ENCODE peak calls at places on chromosome 11, in six cellular contexts. L, I, G, Z, N and B are unnamed samples.

GRCh38 chr11:14679662-14680061 is 36.1 kb downstream of the PDE3B start:
- DNase-seq in Z (no peak), N (no peak), I (no peak), L (no peak), G (no peak), B (no peak)

GRCh38 chr11:134939905-134940304 is 527.9 kb upstream of the B3GAT1 start:
- DNase-seq in Z (no peak), G (no peak), L (no peak), N (no peak), I (no peak), B (no peak)

GRCh38 chr11:21411114-21411513 is 741.7 kb downstream of the NELL1 start:
- DNase-seq in G (no peak), Z (no peak), L (no peak), N (no peak), I (no peak), B (no peak)

GRCh38 chr11:129849447-129850130 is 33.9 kb downstream of the TMEM45B start:
- DNase-seq in I (no peak), L (no peak), G (no peak), Z (no peak), N (no peak), B (no peak)

GRCh38 chr11:127521413-127521812 is 520.8 kb upstream of the KIRREL3 start:
- DNase-seq in Z (no peak), N (no peak), I (peak), L (no peak), G (no peak), B (no peak)

GRCh38 chr11:2914475-2915195 is 14.6 kb downstream of the PHLDA2 start:
- DNase-seq in G (no peak), N (peak), L (peak), I (no peak), Z (no peak), B (no peak)

GRCh38 chr11:28697920-28698827 is 590.0 kb downstream of the METTL15 start:
- DNase-seq in N (no peak), G (peak), I (peak), L (peak), Z (no peak), B (peak)

GRCh38 chr11:124415356-124415923 is 9.2 kb downstream of the OR8B4 start:
- DNase-seq in I (peak), G (no peak), Z (no peak), N (no peak), L (no peak), B (peak)

GRCh38 chr11:70073881-70074371 is 4.2 kb upstream of the ANO1 start:
- DNase-seq in N (no peak), L (no peak), Z (no peak), G (peak), I (no peak), B (peak)

GRCh38 chr11:66559862-66560676 is 8.3 kb downstream of the CTSF start:
- DNase-seq in Z (no peak), N (no peak), G (no peak), I (no peak), L (no peak), B (no peak)

GRCh38 chr11:15800121-15800800 is 556.1 kb downstream of the SOX6 start:
- DNase-seq in I (peak), G (no peak), N (no peak), L (peak), Z (no peak), B (peak)

GRCh38 chr11:79485694-79486093 is 44.9 kb upstream of the TENM4 start:
- DNase-seq in G (no peak), L (no peak), I (no peak), N (no peak), Z (no peak), B (no peak)

GRCh38 chr11:3154001-3154599 is 11.0 kb downstream of the OSBPL5 start:
- DNase-seq in Z (no peak), I (no peak), G (peak), L (no peak), N (peak), B (peak)

GRCh38 chr11:72418834-72419560 is 15.3 kb downstream of the CLPB start:
- DNase-seq in N (no peak), L (no peak), G (no peak), I (no peak), Z (no peak), B (no peak)

GRCh38 chr11:12677131-12677530 is 2.9 kb downstream of the TEAD1 start:
- DNase-seq in I (no peak), Z (no peak), G (no peak), N (no peak), L (no peak), B (peak)

GRCh38 chr11:126482586-126483108 is 127.2 kb downstream of the ST3GAL4 start:
- DNase-seq in G (peak), Z (no peak), N (peak), L (no peak), I (no peak), B (peak)

GRCh38 chr11:126481303-126481680 is 125.8 kb downstream of the ST3GAL4 start:
- DNase-seq in G (peak), Z (no peak), L (no peak), N (no peak), I (no peak), B (no peak)

GRCh38 chr11:126479178-126479930 is 123.9 kb downstream of the ST3GAL4 start:
- DNase-seq in N (peak), G (peak), I (no peak), L (no peak), Z (no peak), B (no peak)

GRCh38 chr11:126480015-126480409 is 124.5 kb downstream of the ST3GAL4 start:
- DNase-seq in I (no peak), Z (no peak), N (no peak), L (no peak), G (no peak), B (no peak)

DNA sequence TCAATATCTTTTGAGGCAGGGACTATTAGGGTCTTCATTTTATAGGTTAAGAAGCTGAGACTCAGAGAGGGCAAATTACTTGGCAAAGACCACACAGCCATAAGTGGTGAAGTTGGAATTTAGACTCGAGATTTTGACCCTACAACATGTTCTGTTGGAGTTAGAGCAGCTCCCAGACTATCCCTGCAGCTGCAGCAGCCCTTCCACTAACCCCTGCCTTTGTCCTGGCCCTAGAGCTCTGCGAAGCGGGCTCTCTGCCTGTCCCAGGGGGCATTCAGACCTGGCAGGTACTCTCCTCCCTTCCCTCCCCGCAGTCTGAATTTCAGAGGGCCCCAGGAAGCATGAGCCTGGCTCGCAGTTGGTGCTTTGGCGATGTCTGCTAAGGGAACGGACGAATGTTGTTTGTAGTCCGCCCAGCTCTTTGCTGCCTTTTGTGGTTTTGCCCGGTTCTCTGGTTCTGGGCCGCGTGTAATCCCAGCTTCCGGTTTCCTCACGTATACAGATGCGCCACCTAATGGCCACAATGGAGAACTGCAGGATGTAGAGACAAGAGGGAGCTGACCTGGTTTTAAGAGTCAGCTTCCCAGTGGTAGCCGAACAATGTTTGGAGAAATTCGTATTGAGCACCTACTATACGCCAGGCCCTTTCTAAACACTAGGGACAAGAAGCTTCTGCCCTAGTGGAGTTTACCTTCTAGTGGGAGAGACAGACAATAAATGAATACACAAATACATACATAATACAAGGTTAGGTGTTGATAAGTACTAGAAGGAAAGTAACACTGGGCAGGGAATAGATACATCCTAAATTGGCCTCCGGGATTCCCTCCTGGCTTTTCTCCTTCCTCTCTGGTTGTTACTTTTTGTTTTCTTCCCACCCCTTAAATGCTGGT is 125.2 kb downstream of the ST3GAL4 start:
- DNase-seq in Z (peak), L (peak), G (peak), N (peak), I (peak), B (peak)
- H3K4me3 ChIP-seq in Z (peak), L (no peak), G (no peak), N (no peak), I (peak), B (peak)

GRCh38 chr11:114291381-114291780 is 4.8 kb upstream of the NNMT start:
- DNase-seq in Z (no peak), L (no peak), G (no peak), I (peak), N (no peak), B (peak)

GRCh38 chr11:114290503-114291239 is 5.5 kb upstream of the NNMT start:
- DNase-seq in N (no peak), I (peak), Z (no peak), G (no peak), L (no peak), B (no peak)

GRCh38 chr11:114293201-114293711 is 2.9 kb upstream of the NNMT start:
- DNase-seq in N (no peak), G (no peak), Z (no peak), L (no peak), I (peak), B (peak)

GRCh38 chr11:114289779-114290178 is 6.4 kb upstream of the NNMT start:
- DNase-seq in Z (no peak), L (no peak), I (no peak), N (no peak), G (no peak), B (no peak)

DNA sequence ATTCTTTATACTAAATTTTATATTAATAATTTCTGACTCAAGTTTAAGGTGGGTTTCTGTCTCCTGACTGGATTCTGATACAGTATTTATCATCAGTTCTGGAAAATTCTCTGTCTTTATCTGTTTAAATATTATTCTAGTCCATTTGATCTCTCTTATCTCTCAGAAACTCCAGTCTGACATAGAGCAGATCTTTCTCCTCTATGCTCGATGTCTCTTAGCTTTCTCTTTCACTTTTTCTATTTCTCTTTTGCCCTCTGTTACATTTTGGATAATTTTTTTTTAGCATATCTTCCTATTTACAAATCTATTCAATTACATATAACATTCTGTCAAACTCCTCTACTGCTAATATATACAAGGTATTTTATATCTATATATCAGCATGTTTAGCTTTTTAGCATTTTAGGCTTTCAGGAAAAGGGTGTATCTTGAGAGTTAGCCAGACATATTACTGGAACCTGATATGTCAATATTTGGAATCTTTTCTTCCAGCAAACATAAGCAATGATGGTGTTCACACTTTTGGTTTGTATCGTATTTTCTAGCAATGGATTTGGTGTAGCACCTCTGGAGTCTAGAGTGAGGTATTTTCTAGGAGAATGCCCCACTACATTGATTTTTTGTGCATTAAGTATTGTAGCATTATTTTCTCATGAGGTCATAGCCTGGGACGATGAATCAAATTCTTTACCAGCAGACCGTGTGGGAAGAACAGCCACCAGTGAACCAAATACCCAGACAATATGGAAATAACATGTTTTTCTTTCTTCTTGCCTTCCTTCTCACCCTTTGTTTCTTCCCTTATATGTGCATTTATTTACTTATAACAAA is 4.1 kb upstream of the NNMT start:
- DNase-seq in Z (no peak), L (no peak), I (peak), N (no peak), G (no peak), B (peak)
- H3K4me3 ChIP-seq in Z (no peak), L (peak), I (peak), N (no peak), G (peak), B (peak)

GRCh38 chr11:119100960-119101349 is 698 bp downstream of the DPAGT1 start:
- DNase-seq in I (no peak), L (no peak), N (no peak), G (peak), Z (no peak), B (no peak)

GRCh38 chr11:119101759-119102423 is at the start of gene DPAGT1:
- DNase-seq in G (peak), I (peak), L (peak), N (peak), Z (peak), B (peak)

GRCh38 chr11:119101367-119101758 is 290 bp downstream of the DPAGT1 start:
- DNase-seq in G (no peak), Z (no peak), N (peak), L (no peak), I (no peak), B (peak)

GRCh38 chr11:119100246-119100959 is 1.2 kb downstream of the DPAGT1 start:
- DNase-seq in L (no peak), I (peak), Z (no peak), G (no peak), N (no peak), B (peak)

DNA sequence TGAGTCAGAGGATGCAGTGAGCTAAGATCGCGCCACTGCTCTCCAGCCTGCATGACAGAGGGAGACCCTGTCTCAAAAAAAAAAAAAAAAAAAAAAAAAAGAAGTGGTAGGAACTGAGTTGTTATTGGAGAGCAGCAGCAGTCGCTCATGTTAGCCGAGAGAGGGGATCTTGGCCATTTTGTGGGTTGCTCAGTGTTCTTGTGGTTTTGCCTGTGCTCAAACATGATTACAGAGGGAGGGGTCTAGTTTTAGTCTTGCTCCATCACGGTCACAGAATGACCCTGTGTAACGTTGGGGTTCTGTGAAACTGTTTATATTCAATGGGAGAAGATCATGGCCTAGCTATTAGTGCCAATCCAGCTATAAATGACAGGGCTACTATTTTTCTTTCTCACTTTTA is 1.9 kb downstream of the DPAGT1 start:
- DNase-seq in G (no peak), I (no peak), Z (no peak), L (no peak), N (no peak), B (no peak)
- H3K4me3 ChIP-seq in G (no peak), I (no peak), Z (no peak), L (no peak), N (no peak), B (no peak)

DNA sequence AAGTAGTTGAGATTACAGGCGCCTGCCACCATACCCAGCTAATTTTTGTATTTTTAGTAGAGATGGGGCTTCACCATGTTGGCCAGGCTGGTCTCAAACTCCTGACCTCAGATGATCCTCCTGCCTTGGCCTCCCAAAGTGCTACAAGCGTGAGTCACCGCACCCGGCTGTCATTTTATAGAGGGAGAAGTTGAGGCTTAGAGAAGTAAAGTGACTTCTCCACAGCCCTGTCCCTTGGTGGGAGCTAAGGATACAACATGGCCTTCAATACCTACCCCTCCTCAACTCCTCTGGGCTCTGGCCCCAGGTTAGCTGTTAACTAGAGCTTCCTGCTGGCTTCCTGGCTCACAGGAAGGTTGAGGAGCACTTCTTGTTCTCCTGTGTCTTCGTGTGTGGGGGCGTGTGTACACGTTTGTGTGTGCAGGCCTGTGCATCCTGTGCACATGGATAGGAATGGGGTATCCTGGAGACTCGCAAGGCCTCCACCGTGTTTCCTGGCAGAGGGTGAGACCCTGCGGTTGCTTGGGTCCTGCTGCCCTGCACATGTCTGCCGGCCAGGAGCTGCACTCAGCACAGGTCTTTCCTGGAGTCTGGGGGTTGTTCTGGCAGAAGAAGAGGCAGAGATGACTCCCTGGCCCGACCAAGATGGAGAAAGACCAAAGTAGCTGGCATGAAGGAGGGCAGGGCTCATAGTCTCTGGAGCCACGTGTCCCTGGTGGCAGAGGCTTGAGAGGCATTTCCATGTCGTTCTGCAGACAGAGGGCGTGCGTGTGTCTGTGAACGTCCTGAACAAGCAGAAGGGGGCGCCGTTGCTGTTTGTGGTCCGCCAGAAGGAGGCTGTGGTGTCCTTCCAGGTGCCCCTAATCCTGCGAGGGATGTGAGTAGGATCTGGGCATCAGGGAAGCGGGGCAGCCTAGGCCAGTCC is 2.4 kb downstream of the SIDT2 start:
- DNase-seq in G (peak), L (peak), Z (peak), I (peak), N (peak), B (peak)
- H3K4me3 ChIP-seq in G (no peak), L (no peak), Z (no peak), I (no peak), N (no peak), B (no peak)

GRCh38 chr11:31810779-31811647 is at the start of gene PAX6:
- DNase-seq in I (peak), G (peak), N (no peak), Z (peak), L (peak), B (peak)
- H3K4me3 ChIP-seq in I (peak), G (peak), N (peak), Z (peak), L (no peak), B (no peak)

GRCh38 chr11:108497317-108498045 is 703 bp downstream of the POGLUT3 start:
- DNase-seq in Z (peak), L (peak), N (peak), I (peak), G (peak), B (peak)

GRCh38 chr11:108498816-108499408 is 728 bp upstream of the POGLUT3 start:
- DNase-seq in G (no peak), I (no peak), L (no peak), N (no peak), Z (no peak), B (no peak)

GRCh38 chr11:108498046-108498815 is at the start of gene POGLUT3:
- DNase-seq in I (peak), L (peak), N (peak), Z (peak), G (peak), B (peak)

GRCh38 chr11:108494182-108494581 is 4.0 kb downstream of the POGLUT3 start:
- DNase-seq in I (no peak), G (no peak), N (no peak), Z (no peak), L (no peak), B (no peak)

GRCh38 chr11:108496643-108497256 is 1.4 kb downstream of the POGLUT3 start:
- DNase-seq in I (peak), G (no peak), L (no peak), N (no peak), Z (no peak), B (peak)
- H3K4me3 ChIP-seq in I (peak), G (no peak), L (peak), N (peak), Z (no peak), B (peak)